ENCODE peak calls at places on chromosomes 4 and X, in five cellular contexts. C, F, E, S and H are unnamed samples.

GRCh38 chr4:153205757-153206156 is 1.5 kb downstream of the TRIM2 start:
- DNase-seq in C (no peak), F (no peak), E (no peak), S (no peak), H (no peak)

GRCh38 chr4:57109847-57110634 is at the start of gene IGFBP7:
- DNase-seq in C (no peak), F (peak), E (no peak), S (no peak), H (peak)

GRCh38 chr4:89625599-89626293 is 211.2 kb downstream of the SNCA start:
- DNase-seq in C (no peak), F (no peak), E (no peak), S (no peak), H (no peak)

GRCh38 chrX:44314855-44315254 is 28.6 kb downstream of the EFHC2 start:
- DNase-seq in C (no peak), F (no peak), E (no peak), S (no peak), H (peak)

GRCh38 chr4:10106421-10107039 is 10.1 kb downstream of the WDR1 start:
- DNase-seq in C (peak), F (no peak), E (peak), S (peak), H (peak)

GRCh38 chr4:130110189-130110588 is 1014.2 kb downstream of the C4orf33 start:
- DNase-seq in C (no peak), F (no peak), E (no peak), S (no peak), H (no peak)

GRCh38 chr4:167918077-167918476 is 174.3 kb upstream of the ANXA10 start:
- DNase-seq in C (no peak), F (no peak), E (no peak), S (no peak), H (no peak)

GRCh38 chr4:108744307-108744706 is 18.5 kb downstream of the ETNPPL start:
- DNase-seq in C (no peak), F (no peak), E (no peak), S (no peak), H (no peak)

GRCh38 chrX:150216716-150217115 is 146.4 kb upstream of the MAMLD1 start:
- DNase-seq in C (no peak), F (no peak), E (no peak), S (no peak), H (no peak)

GRCh38 chr4:179625391-179625790 is 2183.2 kb upstream of the AGA start:
- DNase-seq in C (no peak), F (no peak), E (no peak), S (no peak), H (no peak)

GRCh38 chr4:15893967-15894366 is 44.6 kb downstream of the FGFBP1 start:
- DNase-seq in C (peak), F (no peak), E (no peak), S (no peak), H (no peak)

GRCh38 chr4:184843984-184844554 is 18.3 kb upstream of the ACSL1 start:
- DNase-seq in C (no peak), F (no peak), E (no peak), S (no peak), H (peak)

GRCh38 chr4:136395212-136395722 is 1137.0 kb downstream of the PCDH18 start:
- DNase-seq in C (no peak), F (no peak), E (no peak), S (no peak), H (no peak)

GRCh38 chrX:65677954-65678469 is 10.6 kb downstream of the MSN start:
- DNase-seq in C (peak), F (no peak), E (no peak), S (no peak), H (no peak)

GRCh38 chrX:9654928-9655327 is 110.7 kb downstream of the GPR143 start:
- DNase-seq in C (no peak), F (no peak), E (no peak), S (no peak), H (no peak)

GRCh38 chrX:12978205-12979010 is 3.5 kb downstream of the TMSB4X start:
- DNase-seq in C (peak), F (no peak), E (peak), S (peak), H (peak)

GRCh38 chrX:103017542-103017941 is 46.4 kb downstream of the BEX1 start:
- DNase-seq in C (no peak), F (peak), E (no peak), S (no peak), H (no peak)

GRCh38 chrX:123425904-123426303 is 241.8 kb downstream of the GRIA3 start:
- DNase-seq in C (peak), F (no peak), E (no peak), S (no peak), H (no peak)

GRCh38 chr4:155966171-155966570 is 12.5 kb upstream of the CTSO start:
- DNase-seq in C (no peak), F (no peak), E (no peak), S (no peak), H (no peak)

GRCh38 chr4:15238720-15239119 is 189.1 kb upstream of the C1QTNF7 start:
- DNase-seq in C (no peak), F (peak), E (no peak), S (no peak), H (peak)

GRCh38 chr4:39637572-39638357 is 900 bp downstream of the SMIM14 start:
- DNase-seq in C (peak), F (peak), E (no peak), S (peak), H (peak)

GRCh38 chr4:144583658-144584057 is 62.3 kb upstream of the HHIP start:
- DNase-seq in C (peak), F (no peak), E (no peak), S (no peak), H (no peak)

GRCh38 chr4:14880805-14881204 is 121.5 kb upstream of the CPEB2 start:
- DNase-seq in C (no peak), F (no peak), E (no peak), S (no peak), H (no peak)

GRCh38 chr4:15691346-15692140 is 9.9 kb downstream of the FAM200B start:
- DNase-seq in C (no peak), F (no peak), E (no peak), S (no peak), H (no peak)

GRCh38 chr4:15811703-15812325 is 33.7 kb downstream of the CD38 start:
- DNase-seq in C (no peak), F (no peak), E (no peak), S (no peak), H (no peak)

GRCh38 chr4:38980903-38981676 is 51.1 kb downstream of the TMEM156 start:
- DNase-seq in C (peak), F (no peak), E (no peak), S (no peak), H (peak)

GRCh38 chr4:10117424-10118354 is 1.1 kb upstream of the WDR1 start:
- DNase-seq in C (no peak), F (no peak), E (no peak), S (no peak), H (no peak)

GRCh38 chrX:136162827-136163427 is 15.6 kb downstream of the FHL1 start:
- DNase-seq in C (no peak), F (peak), E (peak), S (peak), H (peak)

GRCh38 chrX:29422034-29422433 is 793.3 kb upstream of the MAGEB2 start:
- DNase-seq in C (no peak), F (no peak), E (no peak), S (no peak), H (no peak)